ENCODE peak calls at places on chromosome 1, in six cellular contexts. R, T, J, W, P and V are unnamed samples.

GRCh38 chr1:167717351-167717750 is 4.4 kb upstream of the MPZL1 start:
- DNase-seq in W (no peak), P (no peak), R (no peak), T (no peak), J (no peak), V (no peak)

GRCh38 chr1:167016090-167016750 is 27.1 kb downstream of the MAEL start:
- DNase-seq in J (no peak), W (no peak), R (no peak), T (no peak), P (no peak), V (no peak)

GRCh38 chr1:109277434-109278204 is 5.3 kb downstream of the PSRC1 start:
- DNase-seq in W (peak; percentile 19), T (peak; percentile 77), P (peak; percentile 58), R (peak; percentile 90), J (peak; percentile 64), V (peak; percentile 71)

GRCh38 chr1:205750683-205751651 is 985 bp upstream of the NUCKS1 start:
- DNase-seq in W (no peak), P (no peak), T (no peak), R (no peak), J (no peak), V (no peak)

GRCh38 chr1:43932786-43933385 is 715 bp upstream of the ARTN start:
- DNase-seq in P (peak; percentile 49), J (no peak), W (no peak), R (no peak), T (no peak), V (no peak)

GRCh38 chr1:149845416-149845815 is 54.0 kb upstream of the BOLA1 start:
- DNase-seq in T (no peak), P (no peak), W (no peak), J (no peak), R (no peak), V (peak; percentile 4)

GRCh38 chr1:46394872-46395465 is 852 bp downstream of the FAAH start:
- DNase-seq in W (no peak), P (no peak), R (no peak), J (peak; percentile 25), T (no peak), V (no peak)

GRCh38 chr1:87959236-87959635 is 630.6 kb downstream of the LMO4 start:
- DNase-seq in W (no peak), J (no peak), P (no peak), T (no peak), R (no peak), V (no peak)

GRCh38 chr1:209542585-209542984 is 40.9 kb upstream of the CAMK1G start:
- DNase-seq in R (no peak), W (no peak), P (peak; percentile 33), T (no peak), J (no peak), V (peak; percentile 58)

GRCh38 chr1:234776875-234777849 is 167.2 kb upstream of the IRF2BP2 start:
- DNase-seq in P (no peak), R (no peak), W (no peak), T (no peak), J (no peak), V (peak; percentile 24)

GRCh38 chr1:30412241-30413110 is 310.9 kb downstream of the MATN1 start:
- DNase-seq in J (no peak), P (no peak), R (no peak), W (no peak), T (no peak), V (no peak)

GRCh38 chr1:30342535-30343141 is 380.7 kb downstream of the MATN1 start:
- DNase-seq in R (no peak), P (no peak), J (no peak), W (no peak), T (no peak), V (no peak)

GRCh38 chr1:63317007-63317813 is 5.2 kb upstream of the FOXD3 start:
- DNase-seq in P (peak; percentile 42), J (no peak), W (no peak), R (peak; percentile 81), T (peak; percentile 69), V (peak; percentile 47)

GRCh38 chr1:234520908-234521801 is 42.2 kb upstream of the TARBP1 start:
- DNase-seq in R (no peak), T (no peak), W (no peak), J (no peak), P (no peak), V (no peak)

GRCh38 chr1:182783068-182783467 is 6.5 kb upstream of the NPL start:
- DNase-seq in W (no peak), T (no peak), J (no peak), R (no peak), P (no peak), V (no peak)

GRCh38 chr1:181128592-181129497 is 40.3 kb downstream of the IER5 start:
- DNase-seq in J (no peak), T (no peak), W (peak; percentile 72), P (no peak), R (peak; percentile 58), V (no peak)

GRCh38 chr1:17736625-17737024 is 18.5 kb upstream of the ACTL8 start:
- DNase-seq in W (no peak), P (no peak), R (no peak), T (no peak), J (no peak), V (no peak)

GRCh38 chr1:11650331-11650991 is 3.8 kb downstream of the FBXO2 start:
- DNase-seq in J (peak; percentile 82), W (peak; percentile 65), T (peak; percentile 90), R (peak; percentile 84), P (peak; percentile 60), V (no peak)

GRCh38 chr1:205258313-205259176 is 30.8 kb downstream of the TMCC2 start:
- DNase-seq in R (no peak), T (no peak), P (peak; percentile 52), W (no peak), J (peak; percentile 66), V (peak; percentile 35)

GRCh38 chr1:159945483-159946241 is at the start of gene IGSF9:
- DNase-seq in R (peak; percentile 92), W (no peak), J (peak; percentile 72), T (peak; percentile 42), P (peak; percentile 80), V (peak; percentile 55)